ENCODE peak calls at places on chromosomes 4 and X, in five cellular contexts. F is fibroblast of lung, E is GM23248, D is mammary epithelial cell, T is endothelial cell of umbilical vein. A is an unnamed sample.
A peak's percentile ranks its signal among the peaks of the same experiment; 100 is the strongest.

GRCh38 chrX:120213438-120214265 is 37.0 kb upstream of the ZBTB33 start:
- DNase-seq in E (peak; percentile 57), D (peak; percentile 55), T (peak; percentile 67), F (peak; percentile 33), A (peak; percentile 14)

GRCh38 chr4:3462321-3462789 is 751 bp upstream of the DOK7 start:
- DNase-seq in D (no peak), T (no peak), E (no peak), F (no peak), A (no peak)

GRCh38 chrX:10769696-10770619 is 149.6 kb upstream of the MID1 start:
- DNase-seq in T (peak; percentile 27), E (peak; percentile 57), D (no peak), F (peak; percentile 49), A (no peak)

GRCh38 chr4:169902658-169903345 is 123.4 kb downstream of the MFAP3L start:
- DNase-seq in E (no peak), F (no peak), D (no peak), T (no peak), A (no peak)

GRCh38 chrX:69229436-69229835 is 64.2 kb upstream of the PJA1 start:
- DNase-seq in F (peak; percentile 65), T (no peak), E (peak; percentile 79), D (peak; percentile 69), A (no peak)

GRCh38 chr4:13615162-13615561 is 12.4 kb downstream of the BOD1L1 start:
- DNase-seq in T (no peak), F (no peak), E (no peak), D (no peak), A (no peak)

GRCh38 chrX:45517090-45517973 is 316.7 kb upstream of the DIPK2B start:
- DNase-seq in E (peak; percentile 68), T (peak; percentile 58), D (peak; percentile 70), F (peak; percentile 86), A (no peak)

GRCh38 chr4:83639849-83640493 is 104.1 kb downstream of the GPAT3 start:
- DNase-seq in D (peak; percentile 64), F (peak; percentile 59), T (peak; percentile 78), E (peak; percentile 83), A (peak; percentile 87)

GRCh38 chr4:138259801-138260200 is 17.7 kb upstream of the SLC7A11 start:
- DNase-seq in D (peak; percentile 84), F (peak; percentile 82), E (peak; percentile 67), T (peak; percentile 64), A (peak; percentile 42)

GRCh38 chrX:27740933-27741332 is 66.9 kb upstream of the MAGEB10 start:
- DNase-seq in D (no peak), F (no peak), T (no peak), E (no peak), A (no peak)

GRCh38 chr4:114636192-114636935 is 37.8 kb downstream of the UGT8 start:
- DNase-seq in F (no peak), D (no peak), E (no peak), T (no peak), A (no peak)

GRCh38 chr4:46503739-46504138 is 113.8 kb upstream of the GABRA2 start:
- DNase-seq in D (peak; percentile 48), F (no peak), E (no peak), T (no peak), A (no peak)

GRCh38 chr4:106795326-106795725 is 240.8 kb downstream of the DKK2 start:
- DNase-seq in E (peak; percentile 3), T (no peak), D (no peak), F (no peak), A (no peak)

GRCh38 chr4:106793933-106794332 is 242.2 kb downstream of the DKK2 start:
- DNase-seq in E (no peak), F (no peak), D (no peak), T (no peak), A (no peak)

GRCh38 chr4:106796866-106797265 is 239.2 kb downstream of the DKK2 start:
- DNase-seq in D (no peak), F (no peak), T (no peak), E (no peak), A (no peak)
- TF ChIP-seq EZH2 in D (no peak), F (no peak), T (no peak), E (no peak), A (no peak)

GRCh38 chr4:110614173-110614948 is 8.5 kb downstream of the PITX2 start:
- DNase-seq in D (no peak), F (no peak), T (no peak), E (no peak), A (no peak)
- TF ChIP-seq EZH2 in D (peak; percentile 83), F (peak; percentile 23), T (peak; percentile 68), E (no peak), A (no peak)

GRCh38 chr4:4862665-4863482 is 3.4 kb downstream of the MSX1 start:
- DNase-seq in F (no peak), D (no peak), E (no peak), T (no peak), A (no peak)
- TF ChIP-seq EZH2 in F (no peak), D (peak; percentile 35), E (no peak), T (no peak), A (no peak)

GRCh38 chrX:150365051-150365952 is 2.2 kb downstream of the MAMLD1 start:
- DNase-seq in E (peak; percentile 77), F (peak; percentile 58), D (peak; percentile 42), T (peak; percentile 62), A (no peak)

GRCh38 chrX:150365953-150366911 is 3.1 kb downstream of the MAMLD1 start:
- DNase-seq in T (peak; percentile 56), E (peak; percentile 66), D (peak; percentile 23), F (peak; percentile 54), A (no peak)

GRCh38 chrX:150363561-150364346 is 637 bp downstream of the MAMLD1 start:
- DNase-seq in F (peak; percentile 43), D (peak; percentile 45), E (peak; percentile 76), T (peak; percentile 35), A (no peak)

GRCh38 chrX:150362599-150363481 is at the start of gene MAMLD1:
- DNase-seq in F (peak; percentile 85), D (peak; percentile 73), T (peak; percentile 73), E (peak; percentile 87), A (no peak)

DNA sequence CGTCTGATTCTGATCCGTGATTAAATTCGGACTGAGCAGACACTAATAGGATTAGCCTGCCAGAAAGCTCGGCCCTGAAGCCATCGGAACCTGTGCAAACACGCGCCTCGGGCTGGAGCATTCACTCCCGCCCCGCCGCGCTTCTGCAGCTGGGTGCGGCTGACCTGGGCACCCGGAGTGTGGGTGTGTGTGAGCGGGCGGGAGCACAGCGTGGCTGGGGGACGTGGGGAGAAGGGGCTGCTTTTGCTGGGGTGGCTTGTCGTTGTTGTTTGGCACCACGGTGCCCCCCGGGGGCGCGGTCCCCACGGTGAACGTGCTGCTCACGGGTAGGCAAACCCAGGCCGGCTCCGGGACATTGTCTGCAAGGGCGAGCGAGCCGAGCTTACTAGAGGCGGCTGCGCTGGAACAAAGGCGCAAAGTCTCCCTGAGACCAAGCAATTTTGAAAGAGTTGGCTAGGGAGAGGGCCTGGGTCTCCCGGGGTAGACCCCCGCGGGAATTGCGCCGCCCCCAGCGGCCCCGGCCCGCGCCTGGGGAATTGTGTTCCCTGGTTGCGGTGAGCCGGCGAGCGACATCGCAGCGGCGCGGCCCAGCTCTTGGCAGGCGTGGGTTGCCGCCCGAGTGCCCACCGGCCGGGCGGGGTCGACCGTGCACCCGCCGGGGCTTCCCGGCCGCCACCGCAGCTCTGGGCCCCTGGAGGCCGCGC is 1.4 kb downstream of the MAMLD1 start:
- DNase-seq in D (peak; percentile 39), T (peak; percentile 20), E (peak; percentile 54), F (peak; percentile 23), A (no peak)
- TF ChIP-seq EZH2 in D (no peak), T (no peak), E (no peak), F (no peak), A (peak; percentile 41)

GRCh38 chr4:65918872-65919271 is 248.6 kb upstream of the EPHA5 start:
- DNase-seq in T (no peak), D (no peak), E (no peak), F (peak; percentile 3), A (no peak)
- TF ChIP-seq EZH2 in T (no peak), D (no peak), E (no peak), F (no peak), A (no peak)

GRCh38 chrX:3142259-3143042 is 101.2 kb downstream of the ARSF start:
- DNase-seq in T (no peak), D (no peak), F (no peak), E (no peak), A (peak; percentile 26)
- TF ChIP-seq EZH2 in T (no peak), D (no peak), F (no peak), E (no peak), A (no peak)

DNA sequence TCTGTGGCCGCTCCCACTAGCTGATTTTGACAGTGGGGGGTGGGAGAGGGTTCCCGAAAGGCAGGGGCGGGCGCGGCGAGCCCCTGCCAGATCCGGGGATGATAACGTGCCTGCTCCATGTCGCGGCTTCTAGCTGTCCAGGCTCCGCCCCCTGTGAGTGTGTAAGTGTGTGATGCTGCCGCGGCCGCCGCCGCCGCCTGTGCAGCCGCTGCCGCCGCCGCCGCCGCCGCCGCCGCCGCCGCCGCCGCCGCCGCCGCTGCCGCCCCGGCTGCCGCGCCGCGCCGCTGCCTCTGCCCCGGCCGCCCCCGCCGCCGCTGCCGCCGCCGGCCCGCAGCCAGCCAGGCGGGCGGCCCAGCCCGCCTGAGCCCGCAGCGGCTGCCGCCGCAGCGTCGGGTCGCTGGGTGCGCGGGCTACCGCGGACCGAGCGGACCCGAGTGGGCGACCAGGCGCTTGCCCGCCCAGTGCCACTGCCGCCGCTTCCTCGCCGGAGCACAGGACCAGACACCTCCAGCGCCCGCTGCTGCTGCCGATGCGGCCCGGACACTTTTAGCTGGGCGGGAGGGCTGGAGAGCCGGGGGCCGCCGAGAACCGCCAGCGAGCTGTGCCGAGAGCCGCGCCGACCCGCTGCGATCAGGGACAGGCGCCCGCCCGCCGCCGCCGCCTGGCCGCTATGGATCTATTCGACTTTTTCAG is at the start of gene AFF2:
- DNase-seq in T (peak; percentile 11), D (peak; percentile 1), E (peak; percentile 63), F (peak; percentile 24), A (no peak)
- TF ChIP-seq EZH2 in T (no peak), D (no peak), E (no peak), F (no peak), A (no peak)